ENCODE peak calls at places on chromosomes 5 and 9, in six cellular contexts. V, P, D, G, Z and U are unnamed samples.

GRCh38 chr9:127114606-127115005 is 7.8 kb downstream of the ANGPTL2 start:
- DNase-seq in V (no peak), P (no peak), D (no peak), G (no peak), Z (no peak), U (no peak)

GRCh38 chr5:73299665-73300435 is 126.9 kb downstream of the TMEM174 start:
- DNase-seq in V (no peak), P (no peak), D (no peak), G (no peak), Z (no peak), U (no peak)

GRCh38 chr9:37787059-37787458 is 2.2 kb upstream of the EXOSC3 start:
- DNase-seq in V (no peak), P (no peak), D (no peak), G (no peak), Z (peak; percentile 50), U (no peak)

GRCh38 chr9:16031486-16031885 is 478.6 kb downstream of the CCDC171 start:
- DNase-seq in V (no peak), P (peak; percentile 67), D (no peak), G (no peak), Z (no peak), U (no peak)

GRCh38 chr5:115986358-115986757 is 24.1 kb downstream of the LVRN start:
- DNase-seq in V (peak; percentile 22), P (no peak), D (no peak), G (no peak), Z (no peak), U (peak; percentile 26)

GRCh38 chr5:132907161-132907560 is 33.7 kb downstream of the LEAP2 start:
- DNase-seq in V (no peak), P (no peak), D (no peak), G (no peak), Z (no peak), U (no peak)

GRCh38 chr9:115733736-115734135 is 419.9 kb upstream of the PAPPA start:
- DNase-seq in V (no peak), P (no peak), D (no peak), G (no peak), Z (no peak), U (no peak)

GRCh38 chr9:120434532-120434931 is 145.4 kb downstream of the CDK5RAP2 start:
- DNase-seq in V (no peak), P (no peak), D (no peak), G (peak; percentile 37), Z (no peak), U (no peak)

GRCh38 chr9:109974143-109974917 is 194.3 kb downstream of the PALM2AKAP2 start:
- DNase-seq in V (no peak), P (no peak), D (no peak), G (peak; percentile 32), Z (peak; percentile 56), U (no peak)

GRCh38 chr9:2872307-2872940 is 28.5 kb upstream of the PUM3 start:
- DNase-seq in V (peak; percentile 51), P (peak; percentile 53), D (no peak), G (no peak), Z (no peak), U (peak; percentile 14)

GRCh38 chr9:92467041-92467440 is 15.3 kb downstream of the ASPN start:
- DNase-seq in V (no peak), P (no peak), D (no peak), G (no peak), Z (no peak), U (no peak)

GRCh38 chr5:151239237-151239861 is 13.6 kb upstream of the GM2A start:
- DNase-seq in V (peak; percentile 77), P (peak; percentile 73), D (no peak), G (peak; percentile 83), Z (peak; percentile 88), U (no peak)

GRCh38 chr5:15550502-15551115 is 50.6 kb downstream of the FBXL7 start:
- DNase-seq in V (peak; percentile 1), P (no peak), D (no peak), G (no peak), Z (no peak), U (no peak)

GRCh38 chr5:67591491-67591890 is 394.9 kb upstream of the CD180 start:
- DNase-seq in V (no peak), P (no peak), D (no peak), G (no peak), Z (no peak), U (no peak)

GRCh38 chr5:146076028-146076427 is 29.3 kb downstream of the PLAC8L1 start:
- DNase-seq in V (no peak), P (no peak), D (no peak), G (no peak), Z (no peak), U (peak; percentile 14)